ENCODE peak calls at places on chromosomes 12 and 14, in eight cellular contexts. L is naive B cell; R is HT-29; I is astrocyte of the cerebellum; K is CD4-positive, alpha-beta T cell; P is amniotic epithelial cell; F is uterus; T is thoracic aorta. A is an unnamed sample.

GRCh38 chr14:22657861-22658260 is 13.7 kb upstream of the OR6J1 start:
- DNase-seq in L (no peak), R (peak; percentile 18), I (peak; percentile 26), K (no peak), P (peak; percentile 69), F (no peak), T (no peak), A (no peak)

GRCh38 chr12:88052686-88053085 is 23.5 kb upstream of the C12orf50 start:
- DNase-seq in L (no peak), R (peak; percentile 58), I (no peak), K (no peak), P (peak; percentile 51), F (no peak), T (no peak), A (no peak)

GRCh38 chr12:89067436-89067835 is 284.9 kb downstream of the DUSP6 start:
- DNase-seq in L (no peak), R (no peak), I (no peak), K (no peak), P (peak; percentile 97), F (no peak), T (no peak), A (no peak)

GRCh38 chr12:132502149-132502881 is 12.4 kb downstream of the FBRSL1 start:
- DNase-seq in L (no peak), R (no peak), I (no peak), K (no peak), P (no peak), F (no peak), T (no peak), A (no peak)

GRCh38 chr14:23321572-23322547 is 603 bp downstream of the PABPN1 start:
- DNase-seq in L (no peak), R (peak; percentile 40), I (no peak), K (peak; percentile 36), P (peak; percentile 66), F (peak; percentile 44), T (no peak), A (peak; percentile 80)

GRCh38 chr12:89893972-89894706 is 185.5 kb upstream of the ATP2B1 start:
- DNase-seq in L (no peak), R (no peak), I (no peak), K (no peak), P (peak; percentile 89), F (no peak), T (no peak), A (no peak)

GRCh38 chr12:116759783-116760581 is 21.9 kb downstream of the RNFT2 start:
- DNase-seq in L (peak; percentile 39), R (no peak), I (no peak), K (peak; percentile 9), P (peak; percentile 59), F (no peak), T (no peak), A (no peak)

GRCh38 chr14:23636317-23637211 is at the start of gene DHRS2:
- DNase-seq in L (no peak), R (no peak), I (no peak), K (no peak), P (no peak), F (no peak), T (no peak), A (no peak)

GRCh38 chr14:73478684-73479083 is 12.0 kb upstream of the RIOX1 start:
- DNase-seq in L (no peak), R (no peak), I (no peak), K (no peak), P (peak; percentile 87), F (no peak), T (no peak), A (no peak)

GRCh38 chr12:60227916-60228315 is 632.1 kb downstream of the SLC16A7 start:
- DNase-seq in L (no peak), R (no peak), I (no peak), K (no peak), P (no peak), F (no peak), T (no peak), A (no peak)